ENCODE peak calls at places on chromosomes 2 and 18, in six cellular contexts. One of them, this sample, is unnamed.

GRCh38 chr2:215034154-215034553 is 104.3 kb downstream of the ABCA12 start:
- DNase-seq in NCI-H1436: no peak
- DNase-seq in T-helper 2 cell: no peak
- DNase-seq in stimulated activated CD8-positive, alpha-beta memory T cell treated with anti-CD3 and anti-CD28 coated beads, Interleukin-7, amount 100 ng/mL, for 4 hours: no peak
- DNase-seq in mucosa of gallbladder: no peak
- DNase-seq in mesenchymal stem cell: no peak
- DNase-seq in this sample: no peak

GRCh38 chr2:184169366-184169765 is 429.0 kb upstream of the ZNF804A start:
- DNase-seq in stimulated activated CD8-positive, alpha-beta memory T cell treated with anti-CD3 and anti-CD28 coated beads, Interleukin-7, amount 100 ng/mL, for 4 hours: no peak
- DNase-seq in mucosa of gallbladder: no peak
- DNase-seq in NCI-H1436: no peak
- DNase-seq in mesenchymal stem cell: no peak
- DNase-seq in T-helper 2 cell: no peak
- DNase-seq in this sample: no peak

GRCh38 chr2:209900638-209901037 is 101.8 kb upstream of the RPE start:
- DNase-seq in mucosa of gallbladder: no peak
- DNase-seq in mesenchymal stem cell: no peak
- DNase-seq in T-helper 2 cell: no peak
- DNase-seq in NCI-H1436: no peak
- DNase-seq in stimulated activated CD8-positive, alpha-beta memory T cell treated with anti-CD3 and anti-CD28 coated beads, Interleukin-7, amount 100 ng/mL, for 4 hours: no peak
- DNase-seq in this sample: no peak

GRCh38 chr2:125564471-125564870 is 1091.5 kb upstream of the GYPC start:
- DNase-seq in mucosa of gallbladder: no peak
- DNase-seq in NCI-H1436: no peak
- DNase-seq in mesenchymal stem cell: no peak
- DNase-seq in T-helper 2 cell: no peak
- DNase-seq in stimulated activated CD8-positive, alpha-beta memory T cell treated with anti-CD3 and anti-CD28 coated beads, Interleukin-7, amount 100 ng/mL, for 4 hours: no peak
- DNase-seq in this sample: no peak

GRCh38 chr18:56067216-56067611 is 479.2 kb upstream of the TCF4 start:
- DNase-seq in mesenchymal stem cell: no peak
- DNase-seq in NCI-H1436: no peak
- DNase-seq in mucosa of gallbladder: no peak
- DNase-seq in T-helper 2 cell: no peak
- DNase-seq in stimulated activated CD8-positive, alpha-beta memory T cell treated with anti-CD3 and anti-CD28 coated beads, Interleukin-7, amount 100 ng/mL, for 4 hours: no peak
- DNase-seq in this sample: no peak

GRCh38 chr18:21452808-21453511 is 147.5 kb downstream of the ESCO1 start:
- DNase-seq in T-helper 2 cell: no peak
- DNase-seq in mucosa of gallbladder: no peak
- DNase-seq in NCI-H1436: no peak
- DNase-seq in mesenchymal stem cell: no peak
- DNase-seq in stimulated activated CD8-positive, alpha-beta memory T cell treated with anti-CD3 and anti-CD28 coated beads, Interleukin-7, amount 100 ng/mL, for 4 hours: no peak
- DNase-seq in this sample: no peak

GRCh38 chr18:58364867-58365533 is 263.9 kb downstream of the ALPK2 start:
- DNase-seq in stimulated activated CD8-positive, alpha-beta memory T cell treated with anti-CD3 and anti-CD28 coated beads, Interleukin-7, amount 100 ng/mL, for 4 hours: no peak
- DNase-seq in mesenchymal stem cell: peak; percentile 25
- DNase-seq in T-helper 2 cell: no peak
- DNase-seq in mucosa of gallbladder: no peak
- DNase-seq in NCI-H1436: no peak
- DNase-seq in this sample: no peak

GRCh38 chr2:168114021-168114420 is 133.4 kb downstream of the STK39 start:
- DNase-seq in T-helper 2 cell: no peak
- DNase-seq in mucosa of gallbladder: no peak
- DNase-seq in stimulated activated CD8-positive, alpha-beta memory T cell treated with anti-CD3 and anti-CD28 coated beads, Interleukin-7, amount 100 ng/mL, for 4 hours: no peak
- DNase-seq in mesenchymal stem cell: no peak
- DNase-seq in NCI-H1436: no peak
- DNase-seq in this sample: no peak

GRCh38 chr2:9152975-9153402 is 53.6 kb upstream of the ASAP2 start:
- DNase-seq in stimulated activated CD8-positive, alpha-beta memory T cell treated with anti-CD3 and anti-CD28 coated beads, Interleukin-7, amount 100 ng/mL, for 4 hours: no peak
- DNase-seq in T-helper 2 cell: no peak
- DNase-seq in NCI-H1436: peak; percentile 7
- DNase-seq in mesenchymal stem cell: no peak
- DNase-seq in mucosa of gallbladder: no peak
- DNase-seq in this sample: no peak

GRCh38 chr2:195759877-195760276 is 102.9 kb downstream of the SLC39A10 start:
- DNase-seq in mesenchymal stem cell: no peak
- DNase-seq in stimulated activated CD8-positive, alpha-beta memory T cell treated with anti-CD3 and anti-CD28 coated beads, Interleukin-7, amount 100 ng/mL, for 4 hours: no peak
- DNase-seq in NCI-H1436: no peak
- DNase-seq in mucosa of gallbladder: no peak
- DNase-seq in T-helper 2 cell: no peak
- DNase-seq in this sample: no peak